ENCODE peak calls at places on chromosomes 3 and 15, in five cellular contexts. S, L, B, Q and D are unnamed samples.

GRCh38 chr3:46656778-46657556 is 36.5 kb downstream of the ALS2CL start:
- DNase-seq in S (peak), L (no peak), B (no peak), Q (no peak), D (no peak)

GRCh38 chr3:48966876-48967361 is 23.1 kb upstream of the P4HTM start:
- DNase-seq in S (no peak), L (no peak), B (no peak), Q (peak), D (no peak)

GRCh38 chr3:36992806-36993325 is at the start of gene EPM2AIP1:
- DNase-seq in S (no peak), L (peak), B (no peak), Q (peak), D (no peak)

GRCh38 chr3:150286390-150287147 is 121.5 kb upstream of the TSC22D2 start:
- DNase-seq in S (no peak), L (no peak), B (no peak), Q (no peak), D (no peak)

GRCh38 chr15:100918034-100918689 is 995 bp upstream of the LRRK1 start:
- DNase-seq in S (peak), L (peak), B (peak), Q (peak), D (peak)

GRCh38 chr15:44882499-44882968 is 74.0 kb upstream of the TERB2 start:
- DNase-seq in S (no peak), L (no peak), B (no peak), Q (no peak), D (no peak)

GRCh38 chr15:98823012-98823458 is 174.7 kb downstream of the IGF1R start:
- DNase-seq in S (peak), L (no peak), B (peak), Q (no peak), D (no peak)

GRCh38 chr15:101189341-101189679 is 62.5 kb downstream of the CHSY1 start:
- DNase-seq in S (no peak), L (no peak), B (no peak), Q (no peak), D (no peak)

GRCh38 chr3:115146032-115146417 is 1.1 kb downstream of the ZBTB20 start:
- DNase-seq in S (peak), L (peak), B (peak), Q (peak), D (no peak)

GRCh38 chr3:69716119-69716518 is 23.1 kb upstream of the MITF start:
- DNase-seq in S (no peak), L (no peak), B (no peak), Q (no peak), D (no peak)

GRCh38 chr3:118332699-118333098 is 701.9 kb downstream of the IGSF11 start:
- DNase-seq in S (no peak), L (no peak), B (no peak), Q (no peak), D (no peak)

GRCh38 chr15:85704720-85705119 is 90.0 kb downstream of the KLHL25 start:
- DNase-seq in S (no peak), L (no peak), B (no peak), Q (no peak), D (no peak)

GRCh38 chr3:114624676-114625181 is 330.9 kb downstream of the TIGIT start:
- DNase-seq in S (peak), L (peak), B (peak), Q (peak), D (no peak)

GRCh38 chr15:29123171-29123570 is 146.5 kb downstream of the NSMCE3 start:
- DNase-seq in S (no peak), L (no peak), B (no peak), Q (no peak), D (no peak)

GRCh38 chr3:133412511-133413165 is 12.8 kb downstream of the BFSP2 start:
- DNase-seq in S (no peak), L (no peak), B (no peak), Q (no peak), D (no peak)

GRCh38 chr3:30114918-30115317 is 491.5 kb upstream of the TGFBR2 start:
- DNase-seq in S (no peak), L (no peak), B (no peak), Q (no peak), D (no peak)

GRCh38 chr15:26023231-26023630 is 160.1 kb upstream of the ATP10A start:
- DNase-seq in S (no peak), L (no peak), B (no peak), Q (no peak), D (no peak)

GRCh38 chr3:41716391-41716910 is 245.5 kb downstream of the ULK4 start:
- DNase-seq in S (no peak), L (no peak), B (peak), Q (no peak), D (no peak)

GRCh38 chr15:96306321-96306720 is 24.2 kb upstream of the NR2F2 start:
- DNase-seq in S (no peak), L (no peak), B (no peak), Q (no peak), D (no peak)

GRCh38 chr15:84981054-84981710 is 474 bp upstream of the PDE8A start:
- DNase-seq in S (peak), L (peak), B (peak), Q (peak), D (peak)

GRCh38 chr3:110248666-110249065 is 823.0 kb upstream of the NECTIN3 start:
- DNase-seq in S (no peak), L (no peak), B (no peak), Q (no peak), D (no peak)

GRCh38 chr3:135106445-135106844 is 311.4 kb downstream of the EPHB1 start:
- DNase-seq in S (peak), L (peak), B (no peak), Q (no peak), D (no peak)

GRCh38 chr15:68312701-68313204 is 35.2 kb downstream of the FEM1B start:
- DNase-seq in S (peak), L (no peak), B (no peak), Q (no peak), D (peak)

GRCh38 chr3:13016083-13016725 is 57.0 kb downstream of the IQSEC1 start:
- DNase-seq in S (no peak), L (no peak), B (no peak), Q (peak), D (no peak)

GRCh38 chr3:47347217-47347801 is 33.5 kb upstream of the PTPN23 start:
- DNase-seq in S (no peak), L (no peak), B (peak), Q (no peak), D (no peak)

GRCh38 chr15:81288040-81288439 is 35.9 kb downstream of the STARD5 start:
- DNase-seq in S (no peak), L (no peak), B (no peak), Q (no peak), D (no peak)

GRCh38 chr3:184399410-184399809 is 19.6 kb downstream of the CHRD start:
- DNase-seq in S (no peak), L (no peak), B (peak), Q (no peak), D (no peak)

GRCh38 chr3:17707813-17708543 is 34.5 kb downstream of the TBC1D5 start:
- DNase-seq in S (no peak), L (no peak), B (no peak), Q (no peak), D (no peak)

GRCh38 chr3:39150803-39151631 is 2.4 kb downstream of the CSRNP1 start:
- DNase-seq in S (peak), L (peak), B (peak), Q (peak), D (no peak)

GRCh38 chr3:59566481-59566975 is 516.7 kb upstream of the CFAP20DC start:
- DNase-seq in S (no peak), L (no peak), B (no peak), Q (no peak), D (no peak)

GRCh38 chr15:57684491-57685184 is 21.9 kb upstream of the POLR2M start:
- DNase-seq in S (no peak), L (no peak), B (no peak), Q (no peak), D (no peak)

GRCh38 chr3:81622395-81622794 is 139.1 kb downstream of the GBE1 start:
- DNase-seq in S (no peak), L (no peak), B (no peak), Q (no peak), D (no peak)

GRCh38 chr3:72658466-72659100 is 189.7 kb downstream of the SHQ1 start:
- DNase-seq in S (no peak), L (no peak), B (no peak), Q (no peak), D (no peak)

GRCh38 chr3:149618151-149619123 is 39.4 kb downstream of the WWTR1 start:
- DNase-seq in S (no peak), L (no peak), B (no peak), Q (no peak), D (no peak)

GRCh38 chr3:174505266-174505665 is 353.9 kb upstream of the NAALADL2 start:
- DNase-seq in S (no peak), L (no peak), B (no peak), Q (no peak), D (no peak)

GRCh38 chr3:190101320-190102117 is 19.2 kb downstream of the P3H2 start:
- DNase-seq in S (no peak), L (no peak), B (peak), Q (no peak), D (no peak)

GRCh38 chr3:67998222-67998760 is 343.9 kb upstream of the SUCLG2 start:
- DNase-seq in S (no peak), L (peak), B (no peak), Q (no peak), D (no peak)

GRCh38 chr15:89494006-89494405 is 2.4 kb downstream of the RHCG start:
- DNase-seq in S (no peak), L (no peak), B (no peak), Q (no peak), D (no peak)

GRCh38 chr3:186708983-186709679 is 8.0 kb upstream of the KNG1 start:
- DNase-seq in S (no peak), L (no peak), B (no peak), Q (no peak), D (no peak)

GRCh38 chr3:43330981-43331380 is 44.6 kb downstream of the SNRK start:
- DNase-seq in S (no peak), L (no peak), B (no peak), Q (no peak), D (no peak)

GRCh38 chr3:43323541-43323940 is 37.2 kb downstream of the SNRK start:
- DNase-seq in S (no peak), L (no peak), B (no peak), Q (no peak), D (no peak)

GRCh38 chr3:43327184-43327950 is 41.0 kb downstream of the SNRK start:
- DNase-seq in S (no peak), L (no peak), B (no peak), Q (no peak), D (no peak)

DNA sequence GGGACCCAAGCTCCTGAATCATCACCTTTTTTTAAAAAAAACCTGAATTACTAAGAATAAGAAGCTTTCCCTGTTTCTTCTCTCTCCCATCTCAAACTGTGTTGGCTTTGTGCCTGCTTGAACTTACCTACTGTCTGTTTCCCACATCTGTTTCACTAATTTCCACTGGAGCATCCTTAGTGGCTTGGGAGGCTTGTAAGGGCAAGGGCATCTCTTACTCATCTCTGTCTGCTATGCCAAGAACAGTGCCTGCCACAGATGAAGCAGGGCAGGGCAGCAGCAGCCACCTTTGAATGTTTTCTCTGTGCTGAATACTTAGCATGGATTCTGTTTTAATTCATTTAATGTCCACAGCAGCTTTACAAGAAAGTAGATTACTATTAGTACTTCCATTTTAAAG is 42.3 kb downstream of the SNRK start:
- DNase-seq in S (no peak), L (no peak), B (no peak), Q (no peak), D (no peak)
- TF ChIP-seq CTCF in S (no peak), L (no peak), B (no peak), Q (no peak), D (no peak)

GRCh38 chr15:79221696-79222095 is 60.8 kb upstream of the ANKRD34C start:
- DNase-seq in S (no peak), L (no peak), B (no peak), Q (no peak), D (no peak)

GRCh38 chr15:79213650-79214049 is 68.9 kb upstream of the ANKRD34C start:
- DNase-seq in S (no peak), L (no peak), B (no peak), Q (no peak), D (no peak)

GRCh38 chr15:79219393-79220056 is 63.0 kb upstream of the ANKRD34C start:
- DNase-seq in S (no peak), L (no peak), B (no peak), Q (no peak), D (no peak)

GRCh38 chr15:79218588-79219200 is 63.8 kb upstream of the ANKRD34C start:
- DNase-seq in S (no peak), L (no peak), B (no peak), Q (no peak), D (no peak)
- TF ChIP-seq CTCF in S (peak), L (peak), B (peak), Q (peak), D (peak)

GRCh38 chr3:53198256-53198977 is 37.4 kb downstream of the PRKCD start:
- DNase-seq in S (peak), L (no peak), B (no peak), Q (no peak), D (no peak)
- TF ChIP-seq CTCF in S (peak), L (no peak), B (peak), Q (no peak), D (peak)

GRCh38 chr3:195037017-195037373 is 234.0 kb downstream of the XXYLT1 start:
- DNase-seq in S (no peak), L (no peak), B (no peak), Q (no peak), D (no peak)

GRCh38 chr3:195036203-195037016 is 234.5 kb downstream of the XXYLT1 start:
- DNase-seq in S (no peak), L (no peak), B (no peak), Q (no peak), D (no peak)

GRCh38 chr3:195034101-195034500 is 236.9 kb downstream of the XXYLT1 start:
- DNase-seq in S (no peak), L (no peak), B (no peak), Q (no peak), D (no peak)

GRCh38 chr3:195034541-195034940 is 236.4 kb downstream of the XXYLT1 start:
- DNase-seq in S (no peak), L (no peak), B (no peak), Q (no peak), D (no peak)

GRCh38 chr3:195035345-195036202 is 235.4 kb downstream of the XXYLT1 start:
- DNase-seq in S (peak), L (no peak), B (no peak), Q (no peak), D (no peak)
- TF ChIP-seq CTCF in S (peak), L (peak), B (peak), Q (no peak), D (peak)

GRCh38 chr15:62616746-62617145 is 425.8 kb upstream of the TPM1 start:
- DNase-seq in S (no peak), L (no peak), B (no peak), Q (no peak), D (no peak)

GRCh38 chr15:62617741-62618140 is 424.8 kb upstream of the TPM1 start:
- DNase-seq in S (no peak), L (no peak), B (no peak), Q (no peak), D (no peak)

GRCh38 chr15:62619105-62619504 is 423.4 kb upstream of the TPM1 start:
- DNase-seq in S (no peak), L (no peak), B (no peak), Q (no peak), D (no peak)

GRCh38 chr15:62619526-62619925 is 423.0 kb upstream of the TPM1 start:
- DNase-seq in S (no peak), L (no peak), B (no peak), Q (no peak), D (no peak)

DNA sequence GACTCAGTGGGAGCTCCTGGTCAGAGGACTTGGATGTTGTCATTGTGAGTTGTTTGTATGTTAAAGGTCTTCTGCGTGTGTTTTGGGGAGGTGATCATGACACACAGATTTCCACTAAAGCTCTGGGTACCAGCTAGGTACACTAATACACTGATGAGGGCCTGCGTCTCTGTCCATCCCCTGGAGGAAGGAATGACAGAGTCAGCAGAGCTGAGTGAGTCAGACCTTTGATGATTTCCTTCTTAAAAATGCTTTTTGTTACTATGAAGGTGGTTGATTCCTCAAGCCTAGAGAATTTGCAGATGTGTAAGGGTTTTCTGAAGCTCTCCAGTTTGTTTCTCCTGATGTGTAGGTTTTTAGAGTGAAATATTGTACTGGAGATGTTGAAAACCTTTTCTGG is 424.1 kb upstream of the TPM1 start:
- DNase-seq in S (no peak), L (no peak), B (peak), Q (no peak), D (no peak)
- TF ChIP-seq CTCF in S (no peak), L (no peak), B (peak), Q (no peak), D (no peak)

DNA sequence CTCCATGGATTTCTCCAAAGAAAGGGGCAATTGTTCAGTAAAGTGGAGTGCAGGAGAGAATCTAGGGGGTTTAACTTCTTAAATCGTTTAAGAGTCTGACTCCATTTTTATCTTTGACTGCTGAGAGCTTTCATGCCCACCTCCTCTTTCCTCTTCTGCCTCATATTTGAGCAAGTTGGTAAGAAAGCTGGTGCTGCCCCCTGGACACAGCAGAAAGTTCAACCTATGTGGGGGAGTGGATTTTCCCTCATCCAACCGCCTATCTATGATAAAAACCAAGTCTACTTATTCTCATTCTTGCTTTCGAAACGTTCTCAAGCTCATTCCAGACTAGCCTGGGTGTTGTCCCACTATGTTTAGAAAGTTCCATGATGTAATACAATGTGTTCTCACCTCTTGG is 26.0 kb downstream of the HHLA2 start:
- DNase-seq in S (no peak), L (no peak), B (no peak), Q (no peak), D (no peak)
- TF ChIP-seq CTCF in S (no peak), L (no peak), B (no peak), Q (no peak), D (no peak)

GRCh38 chr15:59794229-59794886 is 105.2 kb upstream of the BNIP2 start:
- DNase-seq in S (no peak), L (no peak), B (no peak), Q (no peak), D (no peak)
- TF ChIP-seq CTCF in S (no peak), L (no peak), B (no peak), Q (no peak), D (no peak)

GRCh38 chr15:38864122-38864521 is 299.5 kb upstream of the RASGRP1 start:
- DNase-seq in S (no peak), L (no peak), B (no peak), Q (no peak), D (no peak)
- TF ChIP-seq CTCF in S (no peak), L (no peak), B (no peak), Q (no peak), D (no peak)

DNA sequence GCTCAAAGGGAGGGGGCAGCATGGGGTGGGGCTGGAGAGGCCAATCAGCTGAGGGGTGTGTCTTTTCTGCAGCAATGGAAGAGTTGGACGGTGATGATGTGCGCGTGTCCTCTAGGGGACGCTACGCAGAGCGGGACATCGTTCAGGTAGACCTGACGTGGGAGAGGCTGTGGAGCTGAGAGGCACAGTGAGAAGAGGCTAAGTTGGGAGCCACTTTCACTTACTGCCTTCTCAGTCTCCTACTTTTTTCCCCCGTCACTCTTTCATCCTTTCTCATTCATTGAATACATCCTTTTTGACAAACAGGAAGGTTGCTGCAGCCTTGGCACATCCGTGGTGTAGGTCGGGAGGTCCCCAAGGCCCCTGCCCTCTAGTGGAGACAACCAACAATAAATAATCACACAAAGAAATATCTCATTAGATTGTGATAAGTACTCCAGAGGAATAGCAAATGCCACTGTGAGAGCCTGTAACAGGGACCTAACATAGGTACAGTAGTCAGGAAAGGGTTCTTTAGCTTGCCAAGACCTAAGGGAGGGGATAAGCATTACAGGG is 4.4 kb upstream of the BRPF1 start:
- DNase-seq in S (peak), L (no peak), B (no peak), Q (no peak), D (no peak)
- TF ChIP-seq CTCF in S (peak), L (peak), B (peak), Q (no peak), D (peak)

GRCh38 chr15:31393441-31394091 is 66.9 kb downstream of the KLF13 start:
- DNase-seq in S (no peak), L (no peak), B (no peak), Q (no peak), D (no peak)

GRCh38 chr15:31390777-31391486 is 64.3 kb downstream of the KLF13 start:
- DNase-seq in S (no peak), L (no peak), B (no peak), Q (no peak), D (no peak)

GRCh38 chr15:31391687-31392671 is 65.3 kb downstream of the KLF13 start:
- DNase-seq in S (peak), L (peak), B (no peak), Q (peak), D (peak)

GRCh38 chr15:31390029-31390428 is 63.4 kb downstream of the KLF13 start:
- DNase-seq in S (no peak), L (no peak), B (no peak), Q (no peak), D (no peak)

GRCh38 chr15:31392761-31393401 is 66.2 kb downstream of the KLF13 start:
- DNase-seq in S (peak), L (peak), B (no peak), Q (no peak), D (peak)
- TF ChIP-seq CTCF in S (no peak), L (no peak), B (no peak), Q (no peak), D (no peak)